ENCODE peak calls at places on chromosomes 1 and 21, in five cellular contexts. I is testis, A is transverse colon, L is endothelial cell of umbilical vein, Y is suprapubic skin. H is an unnamed sample. For H3K4me1, the result is how much of the 10 kb centered on the place peaks cover.

GRCh38 chr1:198295975-198296374 is 139.2 kb downstream of the NEK7 start:
- DNase-seq in L (no peak), A (no peak), I (no peak), Y (no peak), H (no peak)

GRCh38 chr1:163231385-163231784 is 28.7 kb upstream of the RGS5 start:
- DNase-seq in I (no peak), Y (no peak), A (no peak), L (peak), H (no peak)

GRCh38 chr1:93999806-94000205 is 90.6 kb upstream of the GCLM start:
- DNase-seq in Y (no peak), A (no peak), I (no peak), L (no peak), H (no peak)

GRCh38 chr1:35371506-35371905 is 103.0 kb downstream of the ZMYM4 start:
- DNase-seq in I (no peak), L (no peak), A (no peak), Y (no peak), H (no peak)

GRCh38 chr1:28822779-28823178 is 10.8 kb downstream of the OPRD1 start:
- DNase-seq in L (no peak), I (no peak), Y (no peak), A (no peak), H (no peak)

GRCh38 chr1:185227161-185227560 is 70.2 kb downstream of the SWT1 start:
- DNase-seq in L (no peak), I (no peak), A (no peak), Y (no peak), H (no peak)

GRCh38 chr1:31675161-31675560 is 28.7 kb downstream of the COL16A1 start:
- DNase-seq in L (no peak), A (no peak), Y (no peak), I (no peak), H (no peak)

GRCh38 chr1:163842546-163842945 is 520.8 kb downstream of the NUF2 start:
- DNase-seq in L (no peak), Y (no peak), I (no peak), A (no peak), H (no peak)

GRCh38 chr1:192901500-192901899 is 92.7 kb downstream of the RGS2 start:
- DNase-seq in I (no peak), L (no peak), A (no peak), Y (no peak), H (no peak)

GRCh38 chr1:91731815-91732214 is 154.1 kb downstream of the TGFBR3 start:
- DNase-seq in A (no peak), Y (no peak), I (no peak), L (peak), H (peak)

GRCh38 chr1:198493324-198493723 is 47.2 kb downstream of the ATP6V1G3 start:
- DNase-seq in L (no peak), A (no peak), I (no peak), Y (no peak), H (no peak)

GRCh38 chr1:227225715-227226346 is 92.5 kb downstream of the CDC42BPA start:
- DNase-seq in L (peak), A (no peak), I (no peak), Y (no peak), H (peak)

GRCh38 chr1:32890516-32891240 is 4.4 kb downstream of the HPCA start:
- DNase-seq in A (no peak), Y (no peak), I (no peak), L (no peak), H (no peak)

GRCh38 chr1:47876587-47876963 is 120.6 kb downstream of the TRABD2B start:
- DNase-seq in L (no peak), Y (no peak), A (no peak), I (no peak), H (no peak)

GRCh38 chr1:172208635-172209034 is 211.8 kb upstream of the C1orf105 start:
- DNase-seq in A (no peak), L (no peak), I (no peak), Y (no peak), H (no peak)

GRCh38 chr1:89523597-89524368 is 846 bp upstream of the LRRC8B start:
- DNase-seq in Y (no peak), L (peak), I (peak), A (peak), H (no peak)

GRCh38 chr1:14064649-14065442 is 364.9 kb downstream of the PRDM2 start:
- DNase-seq in A (no peak), Y (no peak), I (no peak), L (no peak), H (no peak)

GRCh38 chr1:33338495-33339211 is 17.8 kb upstream of the A3GALT2 start:
- DNase-seq in A (peak), I (peak), L (peak), Y (no peak), H (peak)

GRCh38 chr1:46637444-46638083 is 21.0 kb upstream of the MOB3C start:
- DNase-seq in I (no peak), A (no peak), Y (no peak), L (no peak), H (no peak)

GRCh38 chr1:25442178-25442577 is 11.5 kb downstream of the MACO1 start:
- DNase-seq in A (no peak), Y (no peak), L (peak), I (no peak), H (no peak)

GRCh38 chr1:31412732-31413404 is at the start of gene SERINC2:
- DNase-seq in L (no peak), I (peak), A (peak), Y (no peak), H (peak)

GRCh38 chr1:152566681-152567080 is at the start of gene LCE3E:
- DNase-seq in I (no peak), Y (no peak), L (no peak), A (no peak), H (no peak)

GRCh38 chr1:220786057-220786336 is 716 bp upstream of the MTARC1 start:
- DNase-seq in L (peak), Y (no peak), I (no peak), A (no peak), H (peak)

GRCh38 chr1:213821175-213821942 is 166.4 kb upstream of the PROX1 start:
- DNase-seq in L (no peak), Y (no peak), A (no peak), I (no peak), H (no peak)

GRCh38 chr1:39733161-39733560 is 5.5 kb upstream of the PPIE start:
- DNase-seq in I (no peak), Y (no peak), A (no peak), L (no peak), H (peak)

GRCh38 chr1:92168657-92169056 is 49.1 kb upstream of the C1orf146 start:
- DNase-seq in I (no peak), A (no peak), Y (no peak), L (no peak), H (no peak)

GRCh38 chr1:218739426-218739825 is 394.3 kb downstream of the TGFB2 start:
- DNase-seq in L (no peak), Y (peak), I (peak), A (peak), H (no peak)

GRCh38 chr1:223486366-223486765 is 93.2 kb downstream of the CCDC185 start:
- DNase-seq in Y (no peak), A (no peak), I (no peak), L (no peak), H (no peak)

GRCh38 chr1:191671236-191671635 is 487.0 kb upstream of the RGS18 start:
- DNase-seq in I (no peak), L (no peak), Y (no peak), A (no peak), H (no peak)

GRCh38 chr1:20896824-20897223 is 109.7 kb upstream of the HP1BP3 start:
- DNase-seq in Y (no peak), A (no peak), L (no peak), I (no peak), H (no peak)

GRCh38 chr1:165109013-165109412 is 247.5 kb downstream of the LMX1A start:
- DNase-seq in Y (no peak), A (no peak), L (no peak), I (no peak), H (no peak)

GRCh38 chr1:62070384-62071011 is 124.2 kb upstream of the L1TD1 start:
- DNase-seq in I (no peak), L (peak), A (no peak), Y (no peak), H (no peak)

GRCh38 chr1:111948209-111949131 is 41.0 kb downstream of the KCND3 start:
- DNase-seq in I (peak), L (no peak), Y (no peak), A (peak), H (peak)

GRCh38 chr1:43444827-43445225 is 8.9 kb downstream of the HYI start:
- DNase-seq in L (peak), A (peak), Y (no peak), I (no peak), H (no peak)

GRCh38 chr1:5619469-5619868 is 372.8 kb downstream of the NPHP4 start:
- DNase-seq in A (no peak), L (no peak), Y (no peak), I (no peak), H (no peak)

GRCh38 chr1:170534626-170535147 is 2.7 kb downstream of the GORAB start:
- DNase-seq in Y (no peak), I (no peak), L (no peak), A (no peak), H (no peak)

GRCh38 chr1:170533331-170533730 is 1.4 kb downstream of the GORAB start:
- DNase-seq in Y (no peak), A (no peak), I (no peak), L (no peak), H (no peak)

GRCh38 chr1:170535418-170535817 is 3.5 kb downstream of the GORAB start:
- DNase-seq in Y (no peak), A (no peak), I (peak), L (no peak), H (no peak)

GRCh38 chr1:170530972-170531757 is 801 bp upstream of the GORAB start:
- DNase-seq in Y (no peak), A (peak), I (peak), L (peak), H (no peak)

DNA sequence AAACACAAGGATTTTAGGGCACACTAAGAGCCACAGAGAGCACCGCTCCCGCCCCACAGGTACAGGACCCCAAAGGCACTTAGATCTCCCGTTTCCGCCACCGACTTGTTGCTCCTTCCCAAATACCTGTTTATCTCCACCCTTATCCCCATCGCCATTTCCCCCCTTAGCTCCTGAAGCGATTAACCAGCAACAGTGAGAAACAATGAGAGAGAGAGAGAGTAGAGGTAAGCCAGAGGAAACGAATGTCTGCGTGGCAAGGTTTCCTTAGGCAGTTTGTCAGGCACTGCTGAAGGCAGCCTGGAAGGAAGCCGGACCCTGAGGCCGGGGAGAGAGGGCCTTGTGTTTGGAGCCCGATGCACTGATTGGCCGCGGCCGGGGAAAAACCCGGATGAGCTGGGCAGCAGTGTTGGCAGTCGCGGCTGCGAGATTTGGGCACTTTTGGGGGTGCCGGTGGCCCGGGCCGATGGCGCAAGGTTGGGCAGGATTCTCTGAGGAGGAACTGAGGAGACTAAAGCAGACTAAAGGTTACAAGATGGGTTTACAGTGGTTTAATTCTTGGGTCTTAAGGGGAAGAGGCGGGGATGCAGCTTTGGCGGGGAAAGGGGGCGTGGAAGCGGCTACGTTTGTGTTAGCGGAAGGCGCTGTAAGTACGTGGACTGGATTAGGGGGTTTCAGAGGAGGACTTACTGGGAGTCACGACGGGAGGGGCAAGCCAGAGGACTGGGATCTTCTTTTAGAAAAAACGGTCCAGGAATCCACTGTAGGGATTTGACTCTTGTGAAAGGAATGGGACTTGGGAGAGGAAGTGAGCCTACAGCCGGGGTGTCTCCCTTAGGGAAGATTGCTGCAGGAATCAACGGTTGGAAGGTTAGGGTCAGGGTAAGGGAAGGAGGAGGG is at the start of gene GORAB:
- DNase-seq in I (peak), Y (peak), A (peak), L (peak), H (peak)
- TF ChIP-seq POLR2A in I (no peak), Y (peak), A (peak), L (peak), H (peak)

DNA sequence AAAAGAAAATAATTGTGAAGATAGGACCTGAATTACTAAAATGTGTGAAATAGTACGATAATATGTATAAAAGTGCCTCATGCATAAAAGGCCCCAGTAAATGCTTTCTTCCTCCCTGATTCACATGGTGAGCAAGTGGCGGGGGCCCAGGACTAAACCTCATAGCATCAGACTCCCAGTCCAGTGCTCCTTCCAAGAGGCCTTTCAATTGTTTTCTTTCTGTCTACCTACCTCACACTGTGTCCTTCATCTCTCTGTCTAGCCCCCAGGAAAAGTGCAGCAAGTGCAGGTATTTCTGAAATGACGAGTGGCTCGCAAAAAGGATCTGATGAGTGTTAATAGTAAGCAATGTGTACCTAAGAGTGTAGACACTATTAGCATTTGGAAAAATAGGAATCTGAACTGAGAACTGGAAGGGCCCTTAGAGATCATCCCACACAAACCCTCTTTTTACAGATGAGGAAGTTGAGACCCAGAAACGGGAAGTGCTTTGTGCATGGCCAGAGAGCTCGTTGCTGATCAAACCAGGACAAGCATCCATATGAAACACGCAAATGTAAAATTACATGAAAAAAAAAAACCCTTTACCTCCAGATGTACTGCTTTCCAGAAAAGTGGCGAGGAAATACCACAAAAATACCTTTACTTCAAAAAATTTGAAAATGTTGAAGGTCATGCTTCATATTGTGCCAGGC is 118.2 kb upstream of the HOOK1 start:
- DNase-seq in Y (no peak), A (no peak), L (no peak), I (no peak), H (no peak)
- H3K4me1 ChIP-seq in Y (under half), A (under half), L (under half), I (under half), H (under half)

DNA sequence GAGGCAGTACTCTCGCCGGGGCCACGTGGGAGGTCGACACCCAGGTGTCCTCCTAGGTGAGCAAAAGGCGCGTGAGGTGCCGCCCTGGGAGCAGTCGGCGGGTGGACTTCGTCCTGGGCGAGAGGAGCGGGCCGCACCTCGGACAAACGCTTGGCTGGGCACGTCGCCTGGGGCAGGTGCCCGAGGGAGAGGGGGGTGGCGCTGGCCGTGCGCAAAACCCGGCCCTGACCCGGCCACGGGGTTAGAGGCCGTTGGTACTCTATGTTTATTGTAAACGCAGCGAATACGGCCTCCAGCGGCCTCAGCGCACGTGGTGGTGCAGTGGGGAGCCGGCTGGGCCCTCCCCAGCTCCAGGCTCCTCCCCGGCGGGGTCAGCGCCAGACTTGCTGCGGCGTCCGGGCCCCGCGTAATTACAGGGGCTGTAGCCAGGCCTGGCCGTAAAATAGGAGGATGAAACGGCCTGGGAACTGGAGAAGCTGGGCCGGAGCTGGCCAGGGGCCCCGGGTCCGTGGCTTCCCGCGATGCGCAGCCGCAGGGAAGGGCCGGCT is 1.7 kb upstream of the EFNA1 start:
- DNase-seq in I (peak), Y (no peak), A (peak), L (peak), H (peak)
- H3K4me3 ChIP-seq in I (peak), Y (peak), A (peak), L (no peak), H (no peak)

GRCh38 chr1:155127105-155127671 is 488 bp upstream of the EFNA1 start:
- DNase-seq in L (peak), I (peak), Y (peak), A (peak), H (peak)
- TF ChIP-seq POLR2A in L (no peak), I (no peak), Y (peak), A (peak), H (no peak)

DNA sequence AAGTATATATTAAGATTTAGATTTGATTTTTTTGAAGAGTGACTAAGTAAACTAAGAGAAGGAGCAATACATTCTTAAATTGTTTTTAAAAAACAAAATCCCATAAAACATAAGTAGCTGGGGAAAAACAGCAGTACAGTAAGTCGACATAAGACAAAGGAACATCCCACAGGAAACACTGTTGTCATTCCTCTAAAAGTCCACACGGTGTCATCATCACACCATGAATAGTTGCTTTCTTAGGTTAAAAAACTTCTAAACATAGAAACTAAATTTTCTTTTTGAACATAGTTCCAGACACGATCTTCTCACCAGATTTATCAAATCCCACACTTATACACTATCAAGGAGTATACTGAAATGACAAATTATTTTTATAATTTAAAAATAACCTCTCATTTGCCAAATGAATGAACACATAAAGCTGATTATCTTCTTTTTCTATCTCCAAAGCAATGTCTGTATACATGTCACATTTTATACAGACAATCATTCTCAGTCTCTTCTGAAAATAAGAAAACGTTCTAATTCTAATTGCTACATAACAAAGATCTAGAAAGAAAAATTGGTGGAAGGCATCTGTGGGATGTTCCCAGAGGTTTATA is 15.8 kb downstream of the ODF2L start:
- DNase-seq in I (no peak), Y (no peak), L (peak), A (no peak), H (no peak)
- H3K4me1 ChIP-seq in I (under half), Y (under half), L (under half), A (under half), H (under half)

GRCh38 chr21:46634966-46635323 is 529 bp upstream of the PRMT2 start:
- DNase-seq in Y (no peak), L (peak), I (peak), A (no peak), H (no peak)

GRCh38 chr21:46636181-46636512 is 673 bp downstream of the PRMT2 start:
- DNase-seq in Y (no peak), I (no peak), A (no peak), L (no peak), H (no peak)

GRCh38 chr21:46635324-46636180 is at the start of gene PRMT2:
- DNase-seq in A (peak), L (peak), I (peak), Y (peak), H (peak)

GRCh38 chr21:46633561-46633960 is 1.9 kb upstream of the PRMT2 start:
- DNase-seq in I (no peak), A (no peak), L (no peak), Y (no peak), H (no peak)

DNA sequence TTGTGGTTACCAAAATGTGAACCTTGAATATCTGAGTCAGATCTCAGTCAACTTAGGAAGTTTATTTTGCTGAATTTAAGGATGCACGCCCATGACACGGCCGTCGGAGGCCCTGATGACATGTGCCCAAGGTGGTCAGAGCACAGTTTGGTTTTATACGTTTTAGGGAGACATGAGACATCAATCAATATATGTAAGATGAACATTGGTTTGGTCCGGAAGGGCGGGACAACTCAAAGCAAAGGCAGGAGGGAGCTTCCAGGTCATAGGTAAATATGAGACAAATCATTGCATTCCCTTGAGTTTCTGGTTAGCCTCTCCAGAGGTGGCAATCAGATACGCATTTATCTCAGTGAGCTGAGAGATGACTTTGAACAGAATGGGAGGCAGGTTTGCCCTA is 1.0 kb upstream of the PRMT2 start:
- DNase-seq in A (no peak), I (no peak), Y (no peak), L (no peak), H (no peak)
- H3K4me3 ChIP-seq in A (no peak), I (peak), Y (peak), L (peak), H (no peak)